ENCODE peak calls at places on chromosome 18, in six cellular contexts. One of them, this sample, is unnamed.

GRCh38 chr18:79382681-79383387 is 12.9 kb upstream of the NFATC1 start:
- DNase-seq in prostate gland: no peak
- DNase-seq in activated CD8-positive, alpha-beta memory T cell treated with anti-CD3 and anti-CD28 coated beads, Interleukin-2, amount 10 ng/mL, durations not matched to agents 7 days and 5 days: no peak
- DNase-seq in T-helper 2 cell: no peak
- DNase-seq in amniotic epithelial cell: no peak
- DNase-seq in NCI-H1105 treated with DMSO at 0.1 percent for 48 hours: no peak
- DNase-seq in this sample: no peak

GRCh38 chr18:56648307-56648706 is 2.9 kb upstream of the WDR7 start:
- DNase-seq in amniotic epithelial cell: no peak
- DNase-seq in T-helper 2 cell: no peak
- DNase-seq in activated CD8-positive, alpha-beta memory T cell treated with anti-CD3 and anti-CD28 coated beads, Interleukin-2, amount 10 ng/mL, durations not matched to agents 7 days and 5 days: no peak
- DNase-seq in prostate gland: no peak
- DNase-seq in NCI-H1105 treated with DMSO at 0.1 percent for 48 hours: no peak
- DNase-seq in this sample: no peak

GRCh38 chr18:48152549-48152948 is 222.1 kb upstream of the SMAD2 start:
- DNase-seq in T-helper 2 cell: no peak
- DNase-seq in prostate gland: no peak
- DNase-seq in amniotic epithelial cell: peak; percentile 97
- DNase-seq in activated CD8-positive, alpha-beta memory T cell treated with anti-CD3 and anti-CD28 coated beads, Interleukin-2, amount 10 ng/mL, durations not matched to agents 7 days and 5 days: no peak
- DNase-seq in NCI-H1105 treated with DMSO at 0.1 percent for 48 hours: no peak
- DNase-seq in this sample: no peak

GRCh38 chr18:61334491-61334850 is 1.2 kb downstream of the CDH20 start:
- DNase-seq in prostate gland: no peak
- DNase-seq in T-helper 2 cell: no peak
- DNase-seq in activated CD8-positive, alpha-beta memory T cell treated with anti-CD3 and anti-CD28 coated beads, Interleukin-2, amount 10 ng/mL, durations not matched to agents 7 days and 5 days: no peak
- DNase-seq in NCI-H1105 treated with DMSO at 0.1 percent for 48 hours: no peak
- DNase-seq in amniotic epithelial cell: no peak
- DNase-seq in this sample: no peak

GRCh38 chr18:58047556-58047882 is 3.5 kb downstream of the NEDD4L start:
- DNase-seq in T-helper 2 cell: no peak
- DNase-seq in amniotic epithelial cell: no peak
- DNase-seq in activated CD8-positive, alpha-beta memory T cell treated with anti-CD3 and anti-CD28 coated beads, Interleukin-2, amount 10 ng/mL, durations not matched to agents 7 days and 5 days: no peak
- DNase-seq in prostate gland: no peak
- DNase-seq in NCI-H1105 treated with DMSO at 0.1 percent for 48 hours: no peak
- DNase-seq in this sample: no peak

GRCh38 chr18:75198046-75198445 is 10.9 kb downstream of the PTGR3 start:
- DNase-seq in prostate gland: no peak
- DNase-seq in T-helper 2 cell: no peak
- DNase-seq in amniotic epithelial cell: no peak
- DNase-seq in activated CD8-positive, alpha-beta memory T cell treated with anti-CD3 and anti-CD28 coated beads, Interleukin-2, amount 10 ng/mL, durations not matched to agents 7 days and 5 days: no peak
- DNase-seq in NCI-H1105 treated with DMSO at 0.1 percent for 48 hours: no peak
- DNase-seq in this sample: no peak

GRCh38 chr18:76803814-76804213 is 18.5 kb upstream of the ZNF236 start:
- DNase-seq in amniotic epithelial cell: peak; percentile 44
- DNase-seq in prostate gland: peak; percentile 54
- DNase-seq in activated CD8-positive, alpha-beta memory T cell treated with anti-CD3 and anti-CD28 coated beads, Interleukin-2, amount 10 ng/mL, durations not matched to agents 7 days and 5 days: peak; percentile 80
- DNase-seq in T-helper 2 cell: peak; percentile 69
- DNase-seq in NCI-H1105 treated with DMSO at 0.1 percent for 48 hours: peak; percentile 71
- DNase-seq in this sample: peak; percentile 50

GRCh38 chr18:26014462-26014861 is 76.0 kb downstream of the SS18 start:
- DNase-seq in prostate gland: no peak
- DNase-seq in NCI-H1105 treated with DMSO at 0.1 percent for 48 hours: no peak
- DNase-seq in activated CD8-positive, alpha-beta memory T cell treated with anti-CD3 and anti-CD28 coated beads, Interleukin-2, amount 10 ng/mL, durations not matched to agents 7 days and 5 days: no peak
- DNase-seq in T-helper 2 cell: no peak
- DNase-seq in amniotic epithelial cell: no peak
- DNase-seq in this sample: no peak

GRCh38 chr18:62200121-62200914 is 13.3 kb downstream of the RELCH start:
- DNase-seq in prostate gland: no peak
- DNase-seq in T-helper 2 cell: no peak
- DNase-seq in activated CD8-positive, alpha-beta memory T cell treated with anti-CD3 and anti-CD28 coated beads, Interleukin-2, amount 10 ng/mL, durations not matched to agents 7 days and 5 days: no peak
- DNase-seq in amniotic epithelial cell: peak; percentile 45
- DNase-seq in NCI-H1105 treated with DMSO at 0.1 percent for 48 hours: no peak
- DNase-seq in this sample: no peak

GRCh38 chr18:28735731-28736130 is 558.8 kb upstream of the CDH2 start:
- DNase-seq in amniotic epithelial cell: peak; percentile 96
- DNase-seq in NCI-H1105 treated with DMSO at 0.1 percent for 48 hours: no peak
- DNase-seq in prostate gland: no peak
- DNase-seq in T-helper 2 cell: no peak
- DNase-seq in activated CD8-positive, alpha-beta memory T cell treated with anti-CD3 and anti-CD28 coated beads, Interleukin-2, amount 10 ng/mL, durations not matched to agents 7 days and 5 days: no peak
- DNase-seq in this sample: no peak

GRCh38 chr18:54284967-54285785 is 15.9 kb downstream of the POLI start:
- DNase-seq in amniotic epithelial cell: peak; percentile 71
- DNase-seq in activated CD8-positive, alpha-beta memory T cell treated with anti-CD3 and anti-CD28 coated beads, Interleukin-2, amount 10 ng/mL, durations not matched to agents 7 days and 5 days: peak; percentile 92
- DNase-seq in NCI-H1105 treated with DMSO at 0.1 percent for 48 hours: no peak
- DNase-seq in T-helper 2 cell: peak; percentile 97
- DNase-seq in prostate gland: no peak
- DNase-seq in this sample: no peak

GRCh38 chr18:45825258-45825744 is at the start of gene SIGLEC15:
- DNase-seq in prostate gland: no peak
- DNase-seq in activated CD8-positive, alpha-beta memory T cell treated with anti-CD3 and anti-CD28 coated beads, Interleukin-2, amount 10 ng/mL, durations not matched to agents 7 days and 5 days: no peak
- DNase-seq in NCI-H1105 treated with DMSO at 0.1 percent for 48 hours: no peak
- DNase-seq in T-helper 2 cell: no peak
- DNase-seq in amniotic epithelial cell: no peak
- DNase-seq in this sample: no peak

GRCh38 chr18:67646890-67647289 is 130.4 kb upstream of the DSEL start:
- DNase-seq in amniotic epithelial cell: no peak
- DNase-seq in prostate gland: no peak
- DNase-seq in activated CD8-positive, alpha-beta memory T cell treated with anti-CD3 and anti-CD28 coated beads, Interleukin-2, amount 10 ng/mL, durations not matched to agents 7 days and 5 days: no peak
- DNase-seq in T-helper 2 cell: no peak
- DNase-seq in NCI-H1105 treated with DMSO at 0.1 percent for 48 hours: no peak
- DNase-seq in this sample: no peak

GRCh38 chr18:70499218-70499691 is 210.4 kb downstream of the SOCS6 start:
- DNase-seq in amniotic epithelial cell: no peak
- DNase-seq in NCI-H1105 treated with DMSO at 0.1 percent for 48 hours: no peak
- DNase-seq in prostate gland: no peak
- DNase-seq in activated CD8-positive, alpha-beta memory T cell treated with anti-CD3 and anti-CD28 coated beads, Interleukin-2, amount 10 ng/mL, durations not matched to agents 7 days and 5 days: no peak
- DNase-seq in T-helper 2 cell: peak; percentile 11
- DNase-seq in this sample: no peak

GRCh38 chr18:36688020-36688965 is 140.5 kb downstream of the TPGS2 start:
- DNase-seq in activated CD8-positive, alpha-beta memory T cell treated with anti-CD3 and anti-CD28 coated beads, Interleukin-2, amount 10 ng/mL, durations not matched to agents 7 days and 5 days: peak; percentile 65
- DNase-seq in prostate gland: peak; percentile 81
- DNase-seq in amniotic epithelial cell: peak; percentile 62
- DNase-seq in NCI-H1105 treated with DMSO at 0.1 percent for 48 hours: peak; percentile 68
- DNase-seq in T-helper 2 cell: peak; percentile 52
- DNase-seq in this sample: no peak

GRCh38 chr18:46623541-46623940 is 33.5 kb downstream of the LOXHD1 start:
- DNase-seq in prostate gland: no peak
- DNase-seq in amniotic epithelial cell: no peak
- DNase-seq in activated CD8-positive, alpha-beta memory T cell treated with anti-CD3 and anti-CD28 coated beads, Interleukin-2, amount 10 ng/mL, durations not matched to agents 7 days and 5 days: peak; percentile 64
- DNase-seq in T-helper 2 cell: peak; percentile 65
- DNase-seq in NCI-H1105 treated with DMSO at 0.1 percent for 48 hours: no peak
- DNase-seq in this sample: peak; percentile 11

GRCh38 chr18:76615065-76615733 is 120.2 kb upstream of the ZNF516 start:
- DNase-seq in prostate gland: no peak
- DNase-seq in NCI-H1105 treated with DMSO at 0.1 percent for 48 hours: no peak
- DNase-seq in T-helper 2 cell: no peak
- DNase-seq in amniotic epithelial cell: peak; percentile 42
- DNase-seq in activated CD8-positive, alpha-beta memory T cell treated with anti-CD3 and anti-CD28 coated beads, Interleukin-2, amount 10 ng/mL, durations not matched to agents 7 days and 5 days: no peak
- DNase-seq in this sample: no peak

GRCh38 chr18:24959100-24959499 is 392.9 kb downstream of the ZNF521 start:
- DNase-seq in T-helper 2 cell: no peak
- DNase-seq in prostate gland: no peak
- DNase-seq in amniotic epithelial cell: peak; percentile 0
- DNase-seq in activated CD8-positive, alpha-beta memory T cell treated with anti-CD3 and anti-CD28 coated beads, Interleukin-2, amount 10 ng/mL, durations not matched to agents 7 days and 5 days: no peak
- DNase-seq in NCI-H1105 treated with DMSO at 0.1 percent for 48 hours: no peak
- DNase-seq in this sample: no peak

GRCh38 chr18:46672062-46672970 is 15.3 kb upstream of the LOXHD1 start:
- DNase-seq in activated CD8-positive, alpha-beta memory T cell treated with anti-CD3 and anti-CD28 coated beads, Interleukin-2, amount 10 ng/mL, durations not matched to agents 7 days and 5 days: no peak
- DNase-seq in T-helper 2 cell: peak; percentile 92
- DNase-seq in amniotic epithelial cell: no peak
- DNase-seq in prostate gland: no peak
- DNase-seq in NCI-H1105 treated with DMSO at 0.1 percent for 48 hours: no peak
- DNase-seq in this sample: no peak

GRCh38 chr18:42977982-42978595 is 137.4 kb downstream of the RIT2 start:
- DNase-seq in prostate gland: no peak
- DNase-seq in T-helper 2 cell: no peak
- DNase-seq in activated CD8-positive, alpha-beta memory T cell treated with anti-CD3 and anti-CD28 coated beads, Interleukin-2, amount 10 ng/mL, durations not matched to agents 7 days and 5 days: no peak
- DNase-seq in NCI-H1105 treated with DMSO at 0.1 percent for 48 hours: no peak
- DNase-seq in amniotic epithelial cell: no peak
- DNase-seq in this sample: no peak

GRCh38 chr18:67665266-67665665 is 148.7 kb upstream of the DSEL start:
- DNase-seq in T-helper 2 cell: no peak
- DNase-seq in NCI-H1105 treated with DMSO at 0.1 percent for 48 hours: no peak
- DNase-seq in activated CD8-positive, alpha-beta memory T cell treated with anti-CD3 and anti-CD28 coated beads, Interleukin-2, amount 10 ng/mL, durations not matched to agents 7 days and 5 days: no peak
- DNase-seq in amniotic epithelial cell: peak; percentile 59
- DNase-seq in prostate gland: no peak
- DNase-seq in this sample: no peak

GRCh38 chr18:23134780-23135678 is at the start of gene CABLES1:
- DNase-seq in amniotic epithelial cell: peak; percentile 25
- DNase-seq in NCI-H1105 treated with DMSO at 0.1 percent for 48 hours: peak; percentile 83
- DNase-seq in T-helper 2 cell: peak; percentile 55
- DNase-seq in prostate gland: peak; percentile 43
- DNase-seq in activated CD8-positive, alpha-beta memory T cell treated with anti-CD3 and anti-CD28 coated beads, Interleukin-2, amount 10 ng/mL, durations not matched to agents 7 days and 5 days: peak; percentile 47
- DNase-seq in this sample: no peak

GRCh38 chr18:72161686-72162085 is 382.5 kb downstream of the CBLN2 start:
- DNase-seq in T-helper 2 cell: no peak
- DNase-seq in prostate gland: no peak
- DNase-seq in amniotic epithelial cell: no peak
- DNase-seq in NCI-H1105 treated with DMSO at 0.1 percent for 48 hours: no peak
- DNase-seq in activated CD8-positive, alpha-beta memory T cell treated with anti-CD3 and anti-CD28 coated beads, Interleukin-2, amount 10 ng/mL, durations not matched to agents 7 days and 5 days: no peak
- DNase-seq in this sample: no peak

GRCh38 chr18:59744271-59744721 is 47.1 kb upstream of the CCBE1 start:
- DNase-seq in activated CD8-positive, alpha-beta memory T cell treated with anti-CD3 and anti-CD28 coated beads, Interleukin-2, amount 10 ng/mL, durations not matched to agents 7 days and 5 days: no peak
- DNase-seq in prostate gland: no peak
- DNase-seq in amniotic epithelial cell: peak; percentile 95
- DNase-seq in T-helper 2 cell: no peak
- DNase-seq in NCI-H1105 treated with DMSO at 0.1 percent for 48 hours: no peak
- DNase-seq in this sample: no peak

GRCh38 chr18:61606068-61606660 is 272.9 kb downstream of the CDH20 start:
- DNase-seq in amniotic epithelial cell: peak; percentile 41
- DNase-seq in activated CD8-positive, alpha-beta memory T cell treated with anti-CD3 and anti-CD28 coated beads, Interleukin-2, amount 10 ng/mL, durations not matched to agents 7 days and 5 days: no peak
- DNase-seq in T-helper 2 cell: no peak
- DNase-seq in NCI-H1105 treated with DMSO at 0.1 percent for 48 hours: no peak
- DNase-seq in prostate gland: no peak
- DNase-seq in this sample: no peak

GRCh38 chr18:13260927-13261471 is 42.4 kb downstream of the LDLRAD4 start:
- DNase-seq in T-helper 2 cell: no peak
- DNase-seq in prostate gland: no peak
- DNase-seq in NCI-H1105 treated with DMSO at 0.1 percent for 48 hours: no peak
- DNase-seq in activated CD8-positive, alpha-beta memory T cell treated with anti-CD3 and anti-CD28 coated beads, Interleukin-2, amount 10 ng/mL, durations not matched to agents 7 days and 5 days: no peak
- DNase-seq in amniotic epithelial cell: no peak
- DNase-seq in this sample: no peak

GRCh38 chr18:62325806-62326645 is 916 bp downstream of the TNFRSF11A start:
- DNase-seq in amniotic epithelial cell: no peak
- DNase-seq in NCI-H1105 treated with DMSO at 0.1 percent for 48 hours: peak; percentile 44
- DNase-seq in prostate gland: peak; percentile 9
- DNase-seq in activated CD8-positive, alpha-beta memory T cell treated with anti-CD3 and anti-CD28 coated beads, Interleukin-2, amount 10 ng/mL, durations not matched to agents 7 days and 5 days: peak; percentile 51
- DNase-seq in T-helper 2 cell: peak; percentile 51
- DNase-seq in this sample: no peak

GRCh38 chr18:3305354-3305762 is 43.4 kb downstream of the MYL12B start:
- DNase-seq in T-helper 2 cell: peak; percentile 95
- DNase-seq in amniotic epithelial cell: peak; percentile 98
- DNase-seq in NCI-H1105 treated with DMSO at 0.1 percent for 48 hours: no peak
- DNase-seq in prostate gland: peak; percentile 66
- DNase-seq in activated CD8-positive, alpha-beta memory T cell treated with anti-CD3 and anti-CD28 coated beads, Interleukin-2, amount 10 ng/mL, durations not matched to agents 7 days and 5 days: peak; percentile 77
- DNase-seq in this sample: peak; percentile 33

GRCh38 chr18:13159579-13159978 is 59.0 kb upstream of the LDLRAD4 start:
- DNase-seq in activated CD8-positive, alpha-beta memory T cell treated with anti-CD3 and anti-CD28 coated beads, Interleukin-2, amount 10 ng/mL, durations not matched to agents 7 days and 5 days: no peak
- DNase-seq in prostate gland: no peak
- DNase-seq in T-helper 2 cell: peak; percentile 62
- DNase-seq in NCI-H1105 treated with DMSO at 0.1 percent for 48 hours: peak; percentile 72
- DNase-seq in amniotic epithelial cell: peak; percentile 60
- DNase-seq in this sample: no peak

GRCh38 chr18:58416014-58416703 is 212.7 kb downstream of the ALPK2 start:
- DNase-seq in amniotic epithelial cell: no peak
- DNase-seq in prostate gland: no peak
- DNase-seq in NCI-H1105 treated with DMSO at 0.1 percent for 48 hours: no peak
- DNase-seq in activated CD8-positive, alpha-beta memory T cell treated with anti-CD3 and anti-CD28 coated beads, Interleukin-2, amount 10 ng/mL, durations not matched to agents 7 days and 5 days: no peak
- DNase-seq in T-helper 2 cell: no peak
- DNase-seq in this sample: no peak

GRCh38 chr18:6521804-6522418 is 107.2 kb upstream of the L3MBTL4 start:
- DNase-seq in T-helper 2 cell: peak; percentile 27
- DNase-seq in prostate gland: peak; percentile 24
- DNase-seq in activated CD8-positive, alpha-beta memory T cell treated with anti-CD3 and anti-CD28 coated beads, Interleukin-2, amount 10 ng/mL, durations not matched to agents 7 days and 5 days: no peak
- DNase-seq in NCI-H1105 treated with DMSO at 0.1 percent for 48 hours: peak; percentile 15
- DNase-seq in amniotic epithelial cell: peak; percentile 44
- DNase-seq in this sample: no peak

GRCh38 chr18:31154186-31154585 is 8.5 kb downstream of the DSC1 start:
- DNase-seq in NCI-H1105 treated with DMSO at 0.1 percent for 48 hours: peak; percentile 83
- DNase-seq in prostate gland: no peak
- DNase-seq in amniotic epithelial cell: no peak
- DNase-seq in activated CD8-positive, alpha-beta memory T cell treated with anti-CD3 and anti-CD28 coated beads, Interleukin-2, amount 10 ng/mL, durations not matched to agents 7 days and 5 days: no peak
- DNase-seq in T-helper 2 cell: no peak
- DNase-seq in this sample: no peak

GRCh38 chr18:12679183-12679786 is 21.4 kb upstream of the SPIRE1 start:
- DNase-seq in NCI-H1105 treated with DMSO at 0.1 percent for 48 hours: no peak
- DNase-seq in amniotic epithelial cell: peak; percentile 64
- DNase-seq in T-helper 2 cell: no peak
- DNase-seq in prostate gland: no peak
- DNase-seq in activated CD8-positive, alpha-beta memory T cell treated with anti-CD3 and anti-CD28 coated beads, Interleukin-2, amount 10 ng/mL, durations not matched to agents 7 days and 5 days: no peak
- DNase-seq in this sample: no peak

GRCh38 chr18:48470484-48471180 is 61.4 kb upstream of the ZBTB7C start:
- DNase-seq in amniotic epithelial cell: no peak
- DNase-seq in activated CD8-positive, alpha-beta memory T cell treated with anti-CD3 and anti-CD28 coated beads, Interleukin-2, amount 10 ng/mL, durations not matched to agents 7 days and 5 days: no peak
- DNase-seq in T-helper 2 cell: no peak
- DNase-seq in NCI-H1105 treated with DMSO at 0.1 percent for 48 hours: no peak
- DNase-seq in prostate gland: no peak
- DNase-seq in this sample: no peak

GRCh38 chr18:67726882-67727281 is 210.4 kb upstream of the DSEL start:
- DNase-seq in amniotic epithelial cell: no peak
- DNase-seq in T-helper 2 cell: no peak
- DNase-seq in prostate gland: no peak
- DNase-seq in activated CD8-positive, alpha-beta memory T cell treated with anti-CD3 and anti-CD28 coated beads, Interleukin-2, amount 10 ng/mL, durations not matched to agents 7 days and 5 days: no peak
- DNase-seq in NCI-H1105 treated with DMSO at 0.1 percent for 48 hours: no peak
- DNase-seq in this sample: no peak

GRCh38 chr18:3163968-3164367 is 55.8 kb downstream of the MYOM1 start:
- DNase-seq in T-helper 2 cell: no peak
- DNase-seq in amniotic epithelial cell: no peak
- DNase-seq in activated CD8-positive, alpha-beta memory T cell treated with anti-CD3 and anti-CD28 coated beads, Interleukin-2, amount 10 ng/mL, durations not matched to agents 7 days and 5 days: no peak
- DNase-seq in NCI-H1105 treated with DMSO at 0.1 percent for 48 hours: no peak
- DNase-seq in prostate gland: no peak
- DNase-seq in this sample: no peak

GRCh38 chr18:58861853-58862252 is 2.8 kb upstream of the ZNF532 start:
- DNase-seq in amniotic epithelial cell: no peak
- DNase-seq in NCI-H1105 treated with DMSO at 0.1 percent for 48 hours: peak; percentile 63
- DNase-seq in activated CD8-positive, alpha-beta memory T cell treated with anti-CD3 and anti-CD28 coated beads, Interleukin-2, amount 10 ng/mL, durations not matched to agents 7 days and 5 days: no peak
- DNase-seq in T-helper 2 cell: no peak
- DNase-seq in prostate gland: no peak
- DNase-seq in this sample: no peak

GRCh38 chr18:10279905-10280658 is 174.4 kb upstream of the APCDD1 start:
- DNase-seq in NCI-H1105 treated with DMSO at 0.1 percent for 48 hours: no peak
- DNase-seq in activated CD8-positive, alpha-beta memory T cell treated with anti-CD3 and anti-CD28 coated beads, Interleukin-2, amount 10 ng/mL, durations not matched to agents 7 days and 5 days: no peak
- DNase-seq in T-helper 2 cell: no peak
- DNase-seq in amniotic epithelial cell: no peak
- DNase-seq in prostate gland: no peak
- DNase-seq in this sample: no peak

GRCh38 chr18:74446178-74446577 is 10.9 kb downstream of the DIPK1C start:
- DNase-seq in T-helper 2 cell: no peak
- DNase-seq in amniotic epithelial cell: no peak
- DNase-seq in NCI-H1105 treated with DMSO at 0.1 percent for 48 hours: no peak
- DNase-seq in activated CD8-positive, alpha-beta memory T cell treated with anti-CD3 and anti-CD28 coated beads, Interleukin-2, amount 10 ng/mL, durations not matched to agents 7 days and 5 days: no peak
- DNase-seq in prostate gland: no peak
- DNase-seq in this sample: no peak